ENCODE peak calls at places on chromosome 22, in seven cellular contexts. V is CD8-positive, alpha-beta memory T cell; X is left ventricle myocardium inferior; T is suprapubic skin; I is left lung; L is mucosa of descending colon; K is adipocyte. D is an unnamed sample. For H3K4me1, the result is how much of the 10 kb centered on the place peaks cover.

GRCh38 chr22:40512426-40513136 is 123.9 kb downstream of the MRTFA start:
- DNase-seq in V (no peak), X (no peak), T (no peak), I (no peak), L (no peak), K (peak), D (no peak)

GRCh38 chr22:24997023-24997422 is 44.5 kb downstream of the KIAA1671 start:
- DNase-seq in V (no peak), X (no peak), T (no peak), I (no peak), L (no peak), K (no peak), D (no peak)

GRCh38 chr22:29684244-29684643 is 35.6 kb upstream of the CABP7 start:
- DNase-seq in V (no peak), X (no peak), T (no peak), I (no peak), L (no peak), K (no peak), D (no peak)

GRCh38 chr22:47629791-47630655 is 867.6 kb downstream of the TBC1D22A start:
- DNase-seq in V (no peak), X (no peak), T (no peak), I (no peak), L (no peak), K (no peak), D (no peak)

GRCh38 chr22:44331881-44332714 is 19.3 kb upstream of the SHISAL1 start:
- DNase-seq in V (no peak), X (peak), T (no peak), I (no peak), L (no peak), K (peak), D (no peak)

GRCh38 chr22:47192651-47193437 is 430.4 kb downstream of the TBC1D22A start:
- DNase-seq in V (no peak), X (no peak), T (peak), I (no peak), L (peak), K (no peak), D (no peak)

GRCh38 chr22:40215266-40215665 is 37.5 kb downstream of the TNRC6B start:
- DNase-seq in V (no peak), X (peak), T (peak), I (no peak), L (no peak), K (no peak), D (no peak)

GRCh38 chr22:28829358-28830181 is 29.2 kb upstream of the XBP1 start:
- DNase-seq in V (peak), X (peak), T (peak), I (peak), L (peak), K (peak), D (peak)

GRCh38 chr22:47550524-47551437 is 788.3 kb downstream of the TBC1D22A start:
- DNase-seq in V (no peak), X (no peak), T (peak), I (no peak), L (no peak), K (no peak), D (no peak)

GRCh38 chr22:48887394-48888332 is 940.0 kb downstream of the BRD1 start:
- DNase-seq in V (no peak), X (no peak), T (no peak), I (no peak), L (no peak), K (no peak), D (no peak)

GRCh38 chr22:20567371-20567847 is 60.0 kb downstream of the MED15 start:
- DNase-seq in V (no peak), X (peak), T (peak), I (no peak), L (peak), K (peak), D (no peak)

GRCh38 chr22:46432164-46433068 is 96.9 kb downstream of the TRMU start:
- DNase-seq in V (peak), X (no peak), T (no peak), I (peak), L (peak), K (no peak), D (peak)

GRCh38 chr22:39593061-39593930 is 22.7 kb downstream of the CACNA1I start:
- DNase-seq in V (no peak), X (no peak), T (no peak), I (peak), L (no peak), K (no peak), D (no peak)

GRCh38 chr22:30092686-30093085 is 12.4 kb downstream of the HORMAD2 start:
- DNase-seq in V (no peak), X (no peak), T (no peak), I (no peak), L (no peak), K (no peak), D (no peak)

GRCh38 chr22:40486962-40487602 is 116.7 kb downstream of the SGSM3 start:
- DNase-seq in V (no peak), X (no peak), T (no peak), I (no peak), L (no peak), K (no peak), D (no peak)

GRCh38 chr22:30425616-30426394 is at the start of gene MTFP1:
- DNase-seq in V (peak), X (peak), T (peak), I (peak), L (peak), K (peak), D (no peak)

GRCh38 chr22:44363214-44363979 is 50.6 kb upstream of the SHISAL1 start:
- DNase-seq in V (no peak), X (peak), T (peak), I (peak), L (peak), K (peak), D (no peak)

GRCh38 chr22:47011131-47011854 is 248.8 kb downstream of the TBC1D22A start:
- DNase-seq in V (no peak), X (no peak), T (no peak), I (peak), L (no peak), K (peak), D (no peak)

DNA sequence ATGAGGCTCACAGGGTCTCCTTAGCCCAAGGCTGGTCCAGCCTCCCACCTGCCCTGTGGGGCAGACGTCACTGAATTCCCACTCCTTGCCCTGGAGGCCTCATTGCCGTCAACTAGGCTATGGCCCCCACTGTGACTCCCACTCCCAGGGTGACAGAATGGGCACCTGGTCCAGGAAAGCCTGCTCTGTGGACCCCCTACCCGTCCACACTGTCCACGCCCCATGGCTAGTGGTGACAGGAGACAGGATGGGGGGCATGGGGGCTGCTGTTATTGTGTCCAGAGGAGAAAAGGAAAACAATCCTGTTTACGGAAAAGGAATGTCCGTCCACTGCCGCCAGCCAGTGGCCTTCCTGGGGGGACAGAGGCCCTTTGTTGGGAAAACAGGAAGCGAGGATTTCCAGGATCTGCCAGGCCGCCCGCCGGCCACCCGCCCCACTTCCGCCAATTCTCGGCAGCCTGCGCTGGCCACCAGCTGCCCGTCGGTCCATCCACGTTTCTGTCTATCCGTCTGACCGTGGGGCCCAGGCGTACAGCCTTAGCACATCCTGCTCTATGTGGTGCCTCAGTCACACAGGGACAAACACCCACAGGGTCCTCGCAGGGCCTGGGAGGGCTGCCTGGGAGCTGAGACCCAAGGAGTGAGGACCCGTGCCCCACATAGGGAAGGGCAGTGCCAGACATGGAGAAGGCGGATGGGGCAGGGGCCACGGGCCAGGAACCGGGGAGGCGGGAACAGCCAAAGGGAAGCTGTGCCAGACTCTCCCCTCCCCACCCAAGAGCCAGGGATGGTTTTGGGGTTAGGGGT is 19.5 kb downstream of the CRELD2 start:
- DNase-seq in V (no peak), X (no peak), T (no peak), I (no peak), L (peak), K (no peak), D (no peak)
- H3K4me3 ChIP-seq in V (no peak), X (peak), T (no peak), I (no peak), L (no peak), K (no peak), D (no peak)

GRCh38 chr22:42955842-42956241 is 59.1 kb downstream of the PACSIN2 start:
- DNase-seq in V (no peak), X (no peak), T (no peak), I (no peak), L (no peak), K (no peak), D (no peak)

GRCh38 chr22:42957958-42958357 is 57.0 kb downstream of the PACSIN2 start:
- DNase-seq in V (no peak), X (no peak), T (no peak), I (no peak), L (no peak), K (no peak), D (no peak)

GRCh38 chr22:42959472-42960145 is 55.3 kb downstream of the PACSIN2 start:
- DNase-seq in V (no peak), X (peak), T (peak), I (no peak), L (no peak), K (peak), D (no peak)

GRCh38 chr22:42958937-42959336 is 56.0 kb downstream of the PACSIN2 start:
- DNase-seq in V (no peak), X (no peak), T (peak), I (no peak), L (no peak), K (no peak), D (no peak)

GRCh38 chr22:42957544-42957943 is 57.4 kb downstream of the PACSIN2 start:
- DNase-seq in V (no peak), X (no peak), T (no peak), I (no peak), L (no peak), K (no peak), D (no peak)
- H3K4me1 ChIP-seq in V (under half), X (half or more), T (under half), I (under half), L (under half), K (under half), D (under half)

GRCh38 chr22:37633693-37634504 is 5.6 kb upstream of the SH3BP1 start:
- DNase-seq in V (peak), X (peak), T (peak), I (peak), L (peak), K (peak), D (peak)

GRCh38 chr22:37636186-37636948 is 3.1 kb upstream of the SH3BP1 start:
- DNase-seq in V (no peak), X (no peak), T (no peak), I (no peak), L (peak), K (peak), D (no peak)

GRCh38 chr22:37635157-37635556 is 4.3 kb upstream of the SH3BP1 start:
- DNase-seq in V (no peak), X (no peak), T (no peak), I (no peak), L (no peak), K (no peak), D (no peak)

GRCh38 chr22:37633082-37633692 is 6.3 kb upstream of the SH3BP1 start:
- DNase-seq in V (peak), X (no peak), T (peak), I (no peak), L (peak), K (no peak), D (peak)

GRCh38 chr22:37634505-37635002 is 4.9 kb upstream of the SH3BP1 start:
- DNase-seq in V (no peak), X (no peak), T (peak), I (no peak), L (no peak), K (peak), D (no peak)
- H3K4me3 ChIP-seq in V (peak), X (peak), T (peak), I (peak), L (no peak), K (peak), D (peak)

DNA sequence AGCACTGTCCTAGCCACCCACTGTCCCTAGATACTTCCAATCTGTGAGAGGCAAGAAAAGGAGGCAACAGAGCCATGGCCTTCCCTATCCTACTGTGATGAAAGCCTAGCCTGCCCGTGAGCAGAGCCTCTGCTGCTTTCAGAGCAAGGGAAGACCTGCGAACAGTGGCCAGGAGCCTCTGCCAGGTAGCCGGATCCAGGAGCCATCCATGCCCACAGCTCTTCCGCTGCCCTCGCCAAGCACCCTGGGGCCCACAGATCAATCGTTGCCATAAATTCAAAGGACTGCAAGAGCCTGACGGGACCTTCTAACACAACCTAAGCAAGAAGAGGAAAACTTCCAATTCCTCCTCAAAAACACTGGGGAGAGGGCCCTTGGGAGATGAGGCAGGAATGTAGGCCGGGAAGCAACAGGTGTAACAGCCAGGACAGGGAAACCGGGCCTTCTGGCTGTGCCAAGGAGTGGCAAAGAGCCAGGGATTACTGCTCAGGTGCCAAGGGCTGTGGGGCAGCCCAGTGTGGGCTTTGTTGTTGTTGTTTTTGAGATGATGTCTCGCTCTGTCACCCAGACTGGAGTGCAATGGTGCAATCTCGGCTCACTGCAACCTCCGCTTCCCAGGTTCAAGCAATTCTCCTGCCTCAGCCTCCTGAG is 18.1 kb downstream of the CSNK1E start:
- DNase-seq in V (no peak), X (no peak), T (no peak), I (no peak), L (no peak), K (no peak), D (no peak)
- H3K4me1 ChIP-seq in V (under half), X (half or more), T (under half), I (under half), L (under half), K (under half), D (under half)

DNA sequence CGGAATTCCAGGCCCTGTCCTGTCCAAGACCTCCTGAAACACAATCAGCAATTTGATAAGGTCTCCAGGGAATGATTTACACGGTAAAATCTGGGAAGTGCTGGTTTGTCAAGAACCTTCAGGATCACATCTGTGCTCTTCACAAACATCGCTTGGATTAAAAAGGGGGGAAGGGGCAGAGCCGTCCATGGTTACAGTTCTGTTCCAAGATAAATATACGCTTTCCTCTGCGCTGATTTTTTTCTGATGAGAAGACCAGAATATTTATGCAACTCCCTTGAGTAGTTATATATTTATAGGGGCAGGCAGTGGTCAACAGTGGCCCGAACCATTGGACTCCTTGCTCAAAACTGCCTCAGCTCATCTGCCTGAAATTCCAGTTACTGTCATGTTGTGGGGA is 9.2 kb upstream of the APOL5 start:
- DNase-seq in V (no peak), X (no peak), T (no peak), I (no peak), L (no peak), K (no peak), D (no peak)
- H3K4me3 ChIP-seq in V (no peak), X (no peak), T (no peak), I (no peak), L (no peak), K (no peak), D (no peak)

GRCh38 chr22:23038334-23038642 is 32.0 kb upstream of the GNAZ start:
- DNase-seq in V (no peak), X (no peak), T (no peak), I (no peak), L (no peak), K (no peak), D (no peak)
- H3K4me1 ChIP-seq in V (under half), X (under half), T (under half), I (under half), L (under half), K (under half), D (under half)

DNA sequence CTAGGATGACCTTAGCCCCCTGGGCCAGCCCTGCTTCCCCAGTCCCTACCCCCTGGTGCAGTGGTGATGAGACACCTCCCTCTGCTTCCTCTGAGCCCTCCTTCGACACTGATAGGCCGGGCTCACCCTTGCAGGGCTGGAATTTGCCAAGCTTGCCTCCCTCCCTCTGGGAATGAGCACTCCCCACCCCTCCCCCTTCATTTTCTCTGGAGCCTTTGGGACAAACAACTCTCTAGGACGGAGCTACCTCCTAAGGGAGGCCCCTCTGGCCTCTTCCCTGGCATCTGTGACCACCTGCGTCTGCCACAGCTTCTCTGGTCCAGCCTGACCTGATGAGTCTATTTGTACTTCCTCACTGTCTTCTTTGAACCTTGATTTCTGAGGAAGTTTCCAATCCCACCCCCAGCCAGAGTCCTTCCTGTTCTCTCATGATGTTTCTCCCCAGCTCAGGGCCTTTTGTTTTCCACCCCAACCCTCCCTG is 53.3 kb upstream of the ADA2 start:
- DNase-seq in V (no peak), X (no peak), T (no peak), I (no peak), L (no peak), K (no peak), D (no peak)
- H3K4me3 ChIP-seq in V (no peak), X (no peak), T (no peak), I (no peak), L (no peak), K (no peak), D (no peak)

D was measured in CD4-positive, CD25-positive, alpha-beta regulatory T cell.